ENCODE peak calls at places on chromosomes 12 and 14, in six cellular contexts. One of them, this sample, is unnamed. For H3K36me3, the result is how much of the 10 kb centered on the place peaks cover.

GRCh38 chr12:103529306-103529705 is 33.5 kb upstream of the C12orf42 start:
- DNase-seq in sigmoid colon: no peak
- DNase-seq in CD8-positive, alpha-beta T cell: no peak
- DNase-seq in left ventricle myocardium inferior: no peak
- DNase-seq in prostate gland: no peak
- DNase-seq in Panc1: no peak
- DNase-seq in this sample: no peak

GRCh38 chr14:90759370-90760054 is 56.7 kb downstream of the TTC7B start:
- DNase-seq in sigmoid colon: no peak
- DNase-seq in CD8-positive, alpha-beta T cell: no peak
- DNase-seq in left ventricle myocardium inferior: no peak
- DNase-seq in prostate gland: no peak
- DNase-seq in Panc1: no peak
- DNase-seq in this sample: no peak

GRCh38 chr12:16573652-16574077 is 32.3 kb downstream of the LMO3 start:
- DNase-seq in sigmoid colon: peak
- DNase-seq in CD8-positive, alpha-beta T cell: no peak
- DNase-seq in left ventricle myocardium inferior: peak
- DNase-seq in prostate gland: no peak
- DNase-seq in Panc1: no peak
- DNase-seq in this sample: no peak

GRCh38 chr12:125696044-125696443 is 630.8 kb downstream of the AACS start:
- DNase-seq in sigmoid colon: no peak
- DNase-seq in CD8-positive, alpha-beta T cell: no peak
- DNase-seq in left ventricle myocardium inferior: no peak
- DNase-seq in prostate gland: no peak
- DNase-seq in Panc1: no peak
- DNase-seq in this sample: no peak

GRCh38 chr14:103372552-103373304 is 12.5 kb upstream of the MARK3 start:
- DNase-seq in sigmoid colon: peak
- DNase-seq in CD8-positive, alpha-beta T cell: no peak
- DNase-seq in left ventricle myocardium inferior: no peak
- DNase-seq in prostate gland: no peak
- DNase-seq in Panc1: peak
- DNase-seq in this sample: no peak

GRCh38 chr12:70052931-70053497 is 190.2 kb upstream of the CNOT2 start:
- DNase-seq in sigmoid colon: peak
- DNase-seq in CD8-positive, alpha-beta T cell: no peak
- DNase-seq in left ventricle myocardium inferior: no peak
- DNase-seq in prostate gland: no peak
- DNase-seq in Panc1: no peak
- DNase-seq in this sample: no peak

GRCh38 chr12:17148706-17149105 is 542.7 kb upstream of the LMO3 start:
- DNase-seq in sigmoid colon: no peak
- DNase-seq in CD8-positive, alpha-beta T cell: no peak
- DNase-seq in left ventricle myocardium inferior: no peak
- DNase-seq in prostate gland: no peak
- DNase-seq in Panc1: no peak
- DNase-seq in this sample: no peak

GRCh38 chr14:100676089-100676685 is 50.5 kb upstream of the DLK1 start:
- DNase-seq in sigmoid colon: no peak
- DNase-seq in CD8-positive, alpha-beta T cell: no peak
- DNase-seq in left ventricle myocardium inferior: no peak
- DNase-seq in prostate gland: no peak
- DNase-seq in Panc1: no peak
- DNase-seq in this sample: peak

GRCh38 chr14:104372390-104373054 is 207.0 kb upstream of the C14orf180 start:
- DNase-seq in sigmoid colon: no peak
- DNase-seq in CD8-positive, alpha-beta T cell: no peak
- DNase-seq in left ventricle myocardium inferior: no peak
- DNase-seq in prostate gland: no peak
- DNase-seq in Panc1: no peak
- DNase-seq in this sample: no peak

GRCh38 chr12:51205350-51205749 is 12.5 kb downstream of the POU6F1 start:
- DNase-seq in sigmoid colon: no peak
- DNase-seq in CD8-positive, alpha-beta T cell: no peak
- DNase-seq in left ventricle myocardium inferior: no peak
- DNase-seq in prostate gland: no peak
- DNase-seq in Panc1: no peak
- DNase-seq in this sample: no peak

GRCh38 chr12:6451348-6452244 is at the start of gene TAPBPL:
- DNase-seq in sigmoid colon: peak
- DNase-seq in CD8-positive, alpha-beta T cell: peak
- DNase-seq in left ventricle myocardium inferior: peak
- DNase-seq in prostate gland: peak
- DNase-seq in Panc1: no peak
- DNase-seq in this sample: peak
- H3K36me3 ChIP-seq in sigmoid colon: under half
- H3K36me3 ChIP-seq in CD8-positive, alpha-beta T cell: under half
- H3K36me3 ChIP-seq in left ventricle myocardium inferior: under half
- H3K36me3 ChIP-seq in prostate gland: under half
- H3K36me3 ChIP-seq in Panc1: under half
- H3K36me3 ChIP-seq in this sample: under half

GRCh38 chr12:62751844-62752155 is 183.2 kb downstream of the PPM1H start:
- DNase-seq in sigmoid colon: no peak
- DNase-seq in CD8-positive, alpha-beta T cell: no peak
- DNase-seq in left ventricle myocardium inferior: no peak
- DNase-seq in prostate gland: no peak
- DNase-seq in Panc1: no peak
- DNase-seq in this sample: no peak

GRCh38 chr12:62757048-62757447 is 177.9 kb downstream of the PPM1H start:
- DNase-seq in sigmoid colon: no peak
- DNase-seq in CD8-positive, alpha-beta T cell: no peak
- DNase-seq in left ventricle myocardium inferior: no peak
- DNase-seq in prostate gland: no peak
- DNase-seq in Panc1: no peak
- DNase-seq in this sample: no peak

GRCh38 chr12:62758216-62758615 is 176.7 kb downstream of the PPM1H start:
- DNase-seq in sigmoid colon: no peak
- DNase-seq in CD8-positive, alpha-beta T cell: no peak
- DNase-seq in left ventricle myocardium inferior: no peak
- DNase-seq in prostate gland: no peak
- DNase-seq in Panc1: no peak
- DNase-seq in this sample: no peak

GRCh38 chr12:62750941-62751843 is 183.8 kb downstream of the PPM1H start:
- DNase-seq in sigmoid colon: no peak
- DNase-seq in CD8-positive, alpha-beta T cell: no peak
- DNase-seq in left ventricle myocardium inferior: no peak
- DNase-seq in prostate gland: no peak
- DNase-seq in Panc1: no peak
- DNase-seq in this sample: peak

DNA sequence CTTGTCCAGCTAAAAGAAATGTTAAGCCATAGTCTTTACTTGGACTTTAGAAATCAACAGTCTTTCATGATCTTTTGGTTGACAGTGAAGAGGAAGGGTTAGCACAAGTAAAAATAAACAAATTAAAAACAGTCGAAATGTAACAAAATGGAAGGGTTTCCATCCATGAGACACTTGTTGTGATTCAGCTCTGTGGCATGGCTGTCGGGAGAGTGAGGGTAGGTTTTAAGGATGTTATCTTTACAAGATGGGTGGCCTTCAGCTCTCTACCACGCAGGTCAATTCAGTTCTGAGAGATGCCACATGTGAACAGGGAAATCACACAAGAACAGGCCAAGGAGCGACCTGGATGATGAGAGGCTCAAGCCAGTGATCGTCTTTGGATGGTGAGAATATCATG is 180.2 kb downstream of the PPM1H start:
- DNase-seq in sigmoid colon: no peak
- DNase-seq in CD8-positive, alpha-beta T cell: no peak
- DNase-seq in left ventricle myocardium inferior: no peak
- DNase-seq in prostate gland: no peak
- DNase-seq in Panc1: no peak
- DNase-seq in this sample: no peak
- TF ChIP-seq CTCF in sigmoid colon: no peak
- TF ChIP-seq CTCF in CD8-positive, alpha-beta T cell: no peak
- TF ChIP-seq CTCF in left ventricle myocardium inferior: no peak
- TF ChIP-seq CTCF in prostate gland: no peak
- TF ChIP-seq CTCF in Panc1: no peak
- TF ChIP-seq CTCF in this sample: no peak

DNA sequence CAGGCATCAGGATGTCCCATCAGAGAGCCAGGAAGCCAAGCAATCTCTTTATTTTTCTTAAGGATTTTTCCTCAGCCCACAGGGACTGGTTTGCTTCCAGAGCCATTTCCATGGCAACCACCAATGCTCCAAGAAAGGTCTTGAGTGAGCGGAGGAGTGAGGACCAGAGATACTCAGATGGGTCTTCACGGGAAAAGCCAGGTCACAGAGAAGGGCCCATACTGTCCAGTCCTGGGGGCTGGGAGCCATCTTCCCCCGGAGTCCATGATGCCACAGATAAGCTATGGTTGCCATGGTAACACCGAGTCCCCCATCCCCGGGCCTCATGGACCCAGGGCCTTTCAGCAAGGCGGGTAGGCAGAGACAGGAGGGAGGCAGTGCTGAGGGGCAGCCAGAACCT is 28.6 kb downstream of the CMKLR1 start:
- DNase-seq in sigmoid colon: no peak
- DNase-seq in CD8-positive, alpha-beta T cell: no peak
- DNase-seq in left ventricle myocardium inferior: no peak
- DNase-seq in prostate gland: no peak
- DNase-seq in Panc1: no peak
- DNase-seq in this sample: no peak
- H3K4me3 ChIP-seq in sigmoid colon: no peak
- H3K4me3 ChIP-seq in CD8-positive, alpha-beta T cell: no peak
- H3K4me3 ChIP-seq in left ventricle myocardium inferior: no peak
- H3K4me3 ChIP-seq in prostate gland: no peak
- H3K4me3 ChIP-seq in Panc1: no peak
- H3K4me3 ChIP-seq in this sample: no peak

GRCh38 chr12:11158885-11159444 is 12.0 kb upstream of the SMIM10L1 start:
- DNase-seq in sigmoid colon: no peak
- DNase-seq in CD8-positive, alpha-beta T cell: no peak
- DNase-seq in left ventricle myocardium inferior: no peak
- DNase-seq in prostate gland: no peak
- DNase-seq in Panc1: no peak
- DNase-seq in this sample: no peak
- H3K36me3 ChIP-seq in sigmoid colon: under half
- H3K36me3 ChIP-seq in CD8-positive, alpha-beta T cell: under half
- H3K36me3 ChIP-seq in left ventricle myocardium inferior: under half
- H3K36me3 ChIP-seq in prostate gland: under half
- H3K36me3 ChIP-seq in Panc1: under half
- H3K36me3 ChIP-seq in this sample: under half

GRCh38 chr12:69002969-69003368 is 70.0 kb upstream of the CPM start:
- DNase-seq in sigmoid colon: no peak
- DNase-seq in CD8-positive, alpha-beta T cell: no peak
- DNase-seq in left ventricle myocardium inferior: no peak
- DNase-seq in prostate gland: no peak
- DNase-seq in Panc1: no peak
- DNase-seq in this sample: no peak
- TF ChIP-seq CTCF in sigmoid colon: no peak
- TF ChIP-seq CTCF in CD8-positive, alpha-beta T cell: no peak
- TF ChIP-seq CTCF in left ventricle myocardium inferior: no peak
- TF ChIP-seq CTCF in prostate gland: no peak
- TF ChIP-seq CTCF in Panc1: no peak
- TF ChIP-seq CTCF in this sample: no peak

DNA sequence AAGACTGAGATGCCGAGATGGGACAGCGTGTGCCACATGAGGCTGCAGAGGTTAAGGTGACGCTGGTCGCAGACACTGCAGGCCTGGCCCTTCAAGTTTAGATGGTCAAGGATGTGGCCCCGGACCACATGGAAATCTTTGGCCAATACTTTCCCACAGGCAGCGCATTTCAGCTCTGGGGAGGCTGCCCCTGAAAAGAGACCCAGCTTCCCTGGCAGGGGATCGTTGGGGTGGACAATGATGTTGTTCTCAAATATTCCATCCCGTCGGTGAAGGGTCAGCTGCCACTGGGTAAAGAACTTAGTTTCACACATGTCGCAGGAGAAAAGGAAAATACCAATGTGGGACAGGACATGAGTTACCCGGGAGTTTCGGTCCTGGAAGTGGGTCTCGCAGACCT is 3.0 kb downstream of the ZBTB39 start:
- DNase-seq in sigmoid colon: peak
- DNase-seq in CD8-positive, alpha-beta T cell: no peak
- DNase-seq in left ventricle myocardium inferior: no peak
- DNase-seq in prostate gland: no peak
- DNase-seq in Panc1: no peak
- DNase-seq in this sample: no peak
- H3K4me3 ChIP-seq in sigmoid colon: no peak
- H3K4me3 ChIP-seq in CD8-positive, alpha-beta T cell: no peak
- H3K4me3 ChIP-seq in left ventricle myocardium inferior: no peak
- H3K4me3 ChIP-seq in prostate gland: no peak
- H3K4me3 ChIP-seq in Panc1: no peak
- H3K4me3 ChIP-seq in this sample: no peak

DNA sequence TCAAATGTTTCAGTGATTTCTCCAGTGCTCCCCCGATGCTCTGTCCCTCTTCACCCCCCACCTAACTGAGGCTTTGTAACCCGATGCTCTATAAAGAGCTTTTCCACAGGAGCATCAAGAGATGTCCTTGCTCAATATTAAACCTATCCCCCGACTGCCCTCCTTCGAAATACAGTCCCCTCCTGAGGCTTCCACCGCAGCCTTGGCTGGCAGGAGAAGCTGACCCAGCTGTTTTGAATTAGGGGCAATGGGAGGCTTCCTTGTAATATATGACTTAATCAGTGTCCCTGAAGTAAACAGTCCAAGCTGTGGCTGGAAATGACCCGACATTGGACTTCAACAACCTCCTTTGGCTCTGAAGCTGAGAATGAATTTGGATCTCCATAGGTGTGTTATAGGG is 62.4 kb downstream of the TMEM30B start:
- DNase-seq in sigmoid colon: no peak
- DNase-seq in CD8-positive, alpha-beta T cell: no peak
- DNase-seq in left ventricle myocardium inferior: peak
- DNase-seq in prostate gland: no peak
- DNase-seq in Panc1: no peak
- DNase-seq in this sample: no peak
- H3K36me3 ChIP-seq in sigmoid colon: under half
- H3K36me3 ChIP-seq in CD8-positive, alpha-beta T cell: under half
- H3K36me3 ChIP-seq in left ventricle myocardium inferior: under half
- H3K36me3 ChIP-seq in prostate gland: under half
- H3K36me3 ChIP-seq in Panc1: under half
- H3K36me3 ChIP-seq in this sample: under half

This sample was measured in mucosa of descending colon.